ENCODE peak calls at places on chromosomes 6 and 20, in four cellular contexts. K, R, M and X are unnamed samples.

GRCh38 chr6:119109654-119110325 is 31.3 kb upstream of the FAM184A start:
- DNase-seq in K (no peak), M (no peak), R (no peak), X (no peak)

GRCh38 chr6:158464483-158464882 is 95.4 kb upstream of the TMEM181 start:
- DNase-seq in R (no peak), K (no peak), M (no peak), X (no peak)

GRCh38 chr20:10646886-10647420 is 26.8 kb downstream of the JAG1 start:
- DNase-seq in K (no peak), M (no peak), R (no peak), X (no peak)

GRCh38 chr20:41029150-41029872 is 689 bp downstream of the TOP1 start:
- DNase-seq in K (peak; percentile 64), M (no peak), R (no peak), X (peak; percentile 19)

GRCh38 chr6:47179286-47179685 is 130.4 kb downstream of the TNFRSF21 start:
- DNase-seq in R (no peak), K (no peak), M (no peak), X (no peak)

GRCh38 chr6:3251462-3252314 is 7.1 kb upstream of the PSMG4 start:
- DNase-seq in R (peak; percentile 77), K (peak; percentile 93), M (peak; percentile 30), X (peak; percentile 69)

GRCh38 chr6:129006685-129007514 is 124.0 kb downstream of the LAMA2 start:
- DNase-seq in M (no peak), K (no peak), R (peak; percentile 2), X (no peak)

GRCh38 chr20:46757754-46758678 is 48.6 kb downstream of the SLC2A10 start:
- DNase-seq in M (peak; percentile 30), K (peak; percentile 81), R (peak; percentile 59), X (peak; percentile 70)

GRCh38 chr6:29705389-29706231 is 17.6 kb upstream of the HLA-F start:
- DNase-seq in R (peak; percentile 62), K (peak; percentile 30), M (no peak), X (peak; percentile 39)

GRCh38 chr20:63702751-63703470 is 4.9 kb downstream of the ARFRP1 start:
- DNase-seq in R (no peak), M (no peak), K (no peak), X (no peak)

GRCh38 chr6:48278261-48278660 is 167.3 kb upstream of the PTCHD4 start:
- DNase-seq in K (no peak), R (no peak), M (no peak), X (no peak)

GRCh38 chr6:32953775-32954174 is 878 bp upstream of the HLA-DMA start:
- DNase-seq in M (no peak), R (no peak), K (no peak), X (no peak)

GRCh38 chr20:3283222-3283820 is 44.3 kb upstream of the SLC4A11 start:
- DNase-seq in K (no peak), M (no peak), R (no peak), X (no peak)

GRCh38 chr6:149013932-149014331 is 267.1 kb downstream of the UST start:
- DNase-seq in K (no peak), R (no peak), M (no peak), X (no peak)

GRCh38 chr20:3045816-3046676 is at the start of gene MRPS26:
- DNase-seq in M (no peak), R (peak; percentile 91), K (peak; percentile 88), X (peak; percentile 94)

GRCh38 chr6:40631760-40632159 is 44.6 kb upstream of the LRFN2 start:
- DNase-seq in R (no peak), K (no peak), M (no peak), X (no peak)

GRCh38 chr6:386688-387266 is 4.8 kb upstream of the IRF4 start:
- DNase-seq in M (no peak), K (no peak), R (no peak), X (no peak)

GRCh38 chr6:144262470-144263369 is 22.4 kb upstream of the UTRN start:
- DNase-seq in K (no peak), M (no peak), R (no peak), X (peak; percentile 25)

GRCh38 chr20:24746351-24746685 is 202.8 kb upstream of the CST7 start:
- DNase-seq in M (no peak), K (no peak), R (no peak), X (peak; percentile 76)

GRCh38 chr20:56636701-56637100 is 7.6 kb downstream of the TFAP2C start:
- DNase-seq in M (no peak), K (no peak), R (no peak), X (no peak)

GRCh38 chr6:56756791-56757582 is 114.3 kb upstream of the DST start:
- DNase-seq in K (no peak), M (no peak), R (no peak), X (no peak)

GRCh38 chr6:33313709-33314514 is at the start of gene TAPBP:
- DNase-seq in M (no peak), R (peak; percentile 55), K (peak; percentile 62), X (peak; percentile 32)

GRCh38 chr6:42453649-42454427 is 2.1 kb upstream of the TRERF1 start:
- DNase-seq in M (no peak), K (no peak), R (no peak), X (no peak)

GRCh38 chr6:42451146-42451594 is 556 bp downstream of the TRERF1 start:
- DNase-seq in M (no peak), K (no peak), R (no peak), X (no peak)

GRCh38 chr6:42451595-42452170 is at the start of gene TRERF1:
- DNase-seq in K (peak; percentile 56), R (no peak), M (no peak), X (peak; percentile 74)

GRCh38 chr6:42453027-42453648 is 1.4 kb upstream of the TRERF1 start:
- DNase-seq in R (peak; percentile 21), M (peak; percentile 51), K (peak; percentile 87), X (peak; percentile 62)

GRCh38 chr6:42452171-42453026 is 673 bp upstream of the TRERF1 start:
- DNase-seq in M (no peak), K (peak; percentile 73), R (no peak), X (peak; percentile 86)
- TF ChIP-seq POLR2AphosphoS2 in M (no peak), K (no peak), R (no peak), X (no peak)

DNA sequence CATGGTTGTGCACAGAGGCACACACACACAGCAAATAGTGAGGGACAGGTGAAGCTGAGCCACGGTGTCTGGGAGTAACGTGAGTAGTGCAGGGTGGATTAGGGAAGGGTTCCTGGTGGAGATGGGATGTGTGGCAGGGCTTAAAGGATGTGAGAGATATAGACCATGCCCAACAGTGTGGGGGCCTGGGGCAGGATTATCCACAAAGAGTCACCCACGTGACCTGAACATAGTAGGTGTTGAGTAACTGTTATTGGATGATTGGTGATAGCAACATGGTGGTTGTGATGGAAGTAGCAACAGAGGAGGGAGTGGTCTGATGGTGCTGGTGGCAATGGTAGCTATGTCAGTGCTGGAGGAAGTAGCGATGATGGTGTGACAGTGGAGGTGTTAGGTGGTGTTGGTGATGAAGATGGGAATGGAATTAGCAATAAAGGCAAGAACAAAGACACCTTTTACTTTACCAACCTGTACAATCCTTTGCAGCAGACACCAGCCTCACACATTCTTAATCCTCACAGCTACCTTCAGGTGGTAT is 135.1 kb downstream of the MRPL14 start:
- DNase-seq in R (no peak), M (no peak), K (no peak), X (no peak)
- TF ChIP-seq POLR2AphosphoS2 in R (no peak), M (no peak), K (no peak), X (no peak)

GRCh38 chr6:110897433-110897832 is 22.8 kb downstream of the AMD1 start:
- DNase-seq in K (no peak), R (no peak), M (no peak), X (peak; percentile 21)
- TF ChIP-seq POLR2AphosphoS2 in K (peak; percentile 52), R (no peak), M (no peak), X (no peak)

GRCh38 chr6:112269165-112269564 is 14.8 kb upstream of the LAMA4 start:
- DNase-seq in R (no peak), K (no peak), M (no peak), X (no peak)

GRCh38 chr6:112268011-112268410 is 13.6 kb upstream of the LAMA4 start:
- DNase-seq in K (no peak), R (no peak), M (no peak), X (no peak)

GRCh38 chr6:112270756-112271155 is 16.4 kb upstream of the LAMA4 start:
- DNase-seq in K (no peak), M (no peak), R (no peak), X (no peak)

GRCh38 chr6:112268628-112269027 is 14.3 kb upstream of the LAMA4 start:
- DNase-seq in K (no peak), R (no peak), M (no peak), X (no peak)

GRCh38 chr6:112269979-112270378 is 15.6 kb upstream of the LAMA4 start:
- DNase-seq in R (no peak), K (no peak), M (no peak), X (no peak)
- TF ChIP-seq POLR2AphosphoS2 in R (no peak), K (no peak), M (no peak), X (no peak)

GRCh38 chr6:7617954-7618764 is 28.2 kb downstream of the SNRNP48 start:
- DNase-seq in K (no peak), R (no peak), M (peak; percentile 38), X (no peak)
- TF ChIP-seq POLR2AphosphoS2 in K (no peak), R (no peak), M (no peak), X (no peak)

GRCh38 chr20:53276143-53276542 is 304.0 kb downstream of the TSHZ2 start:
- DNase-seq in K (no peak), M (no peak), R (no peak), X (no peak)
- TF ChIP-seq POLR2AphosphoS2 in K (no peak), M (no peak), R (no peak), X (no peak)